ENCODE peak calls at places on chromosomes 4 and X, in five cellular contexts. C is T-helper 17 cell, G is GM23248, Z is endodermal cell, H is mesenchymal stem cell. U is an unnamed sample. For H3K9me3, the result is how much of the 10 kb centered on the place peaks cover.

GRCh38 chrX:37746268-37746931 is 33.5 kb upstream of the CYBB start:
- DNase-seq in C (no peak), G (no peak), Z (no peak), H (peak), U (no peak)

GRCh38 chr4:156983366-156983765 is 11.8 kb upstream of the PDGFC start:
- DNase-seq in C (no peak), G (peak), Z (no peak), H (no peak), U (no peak)

GRCh38 chrX:41718481-41719245 is 5.3 kb upstream of the GPR82 start:
- DNase-seq in C (no peak), G (no peak), Z (peak), H (no peak), U (peak)

GRCh38 chr4:73752424-73752823 is 12.1 kb downstream of the CXCL8 start:
- DNase-seq in C (no peak), G (no peak), Z (no peak), H (no peak), U (no peak)

GRCh38 chrX:17164079-17164478 is 210.9 kb upstream of the NHS start:
- DNase-seq in C (no peak), G (no peak), Z (no peak), H (no peak), U (no peak)

GRCh38 chr4:23838131-23838530 is 51.7 kb downstream of the PPARGC1A start:
- DNase-seq in C (no peak), G (no peak), Z (no peak), H (no peak), U (no peak)

GRCh38 chr4:145186719-145187118 is 6.3 kb upstream of the OTUD4 start:
- DNase-seq in C (no peak), G (no peak), Z (no peak), H (no peak), U (no peak)

GRCh38 chr4:42642136-42642797 is 14.6 kb downstream of the ATP8A1 start:
- DNase-seq in C (no peak), G (no peak), Z (no peak), H (no peak), U (no peak)

GRCh38 chr4:187077749-187078148 is 354.1 kb upstream of the FAT1 start:
- DNase-seq in C (no peak), G (no peak), Z (peak), H (no peak), U (peak)

DNA sequence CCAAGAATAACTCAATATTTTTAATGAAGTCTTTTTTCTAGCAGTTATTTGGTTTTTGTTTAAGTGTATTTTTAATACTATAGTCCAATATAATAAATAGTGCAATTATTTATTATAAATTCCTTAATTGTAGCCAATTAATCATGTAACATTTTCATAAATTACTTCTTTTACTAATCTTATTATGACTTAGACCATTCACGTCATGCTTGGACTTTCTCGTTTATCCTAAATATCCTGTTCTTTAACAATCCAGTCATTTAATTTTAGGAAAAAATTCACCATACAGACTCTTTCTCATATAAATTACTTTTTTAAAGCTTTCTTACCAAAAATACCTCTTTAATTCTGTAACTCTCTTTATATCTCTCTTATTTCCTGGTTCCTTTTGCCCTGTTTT is 350.1 kb downstream of the AR start:
- DNase-seq in C (no peak), G (peak), Z (no peak), H (peak), U (no peak)
- H3K9me3 ChIP-seq in C (under half), G (under half), Z (under half), H (half or more), U (under half)

GRCh38 chrX:154472685-154473632 is 6.1 kb downstream of the LAGE3 start:
- DNase-seq in C (no peak), G (no peak), Z (no peak), H (no peak), U (no peak)

GRCh38 chrX:154476821-154477220 is 2.3 kb downstream of the LAGE3 start:
- DNase-seq in C (no peak), G (peak), Z (no peak), H (no peak), U (no peak)

GRCh38 chrX:154470914-154471568 is 8.0 kb downstream of the LAGE3 start:
- DNase-seq in C (no peak), G (no peak), Z (no peak), H (no peak), U (no peak)

GRCh38 chrX:154471870-154472684 is 7.0 kb downstream of the LAGE3 start:
- DNase-seq in C (no peak), G (no peak), Z (no peak), H (no peak), U (no peak)

GRCh38 chrX:154473683-154474082 is 5.4 kb downstream of the LAGE3 start:
- DNase-seq in C (no peak), G (no peak), Z (no peak), H (no peak), U (no peak)
- H3K9me3 ChIP-seq in C (under half), G (under half), Z (under half), H (under half), U (under half)

GRCh38 chr4:80371046-80371445 is 35.5 kb downstream of the CFAP299 start:
- DNase-seq in C (no peak), G (no peak), Z (no peak), H (no peak), U (no peak)
- H3K9me3 ChIP-seq in C (under half), G (under half), Z (under half), H (under half), U (under half)

DNA sequence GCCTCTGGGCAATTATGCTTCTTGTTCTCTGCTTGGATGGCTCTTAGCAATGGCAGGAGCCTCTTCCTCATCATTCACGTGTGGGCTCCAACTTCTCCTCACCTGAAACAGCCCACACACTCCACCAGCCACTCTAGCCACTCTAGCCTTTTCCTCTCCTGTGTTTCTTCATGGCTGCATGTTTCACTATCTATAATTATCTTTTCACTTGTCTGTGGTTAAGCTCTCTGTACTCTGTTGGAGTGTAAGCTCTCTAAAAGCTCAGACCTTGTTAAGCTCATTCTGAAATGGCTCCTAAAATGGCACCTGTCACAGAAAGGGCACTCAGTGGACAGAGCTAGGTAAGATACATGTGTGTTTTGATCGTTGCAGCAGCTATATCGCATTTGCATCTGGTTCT is 80.0 kb downstream of the SH3KBP1 start:
- DNase-seq in C (no peak), G (no peak), Z (no peak), H (no peak), U (no peak)
- H3K9me3 ChIP-seq in C (under half), G (under half), Z (under half), H (under half), U (under half)

DNA sequence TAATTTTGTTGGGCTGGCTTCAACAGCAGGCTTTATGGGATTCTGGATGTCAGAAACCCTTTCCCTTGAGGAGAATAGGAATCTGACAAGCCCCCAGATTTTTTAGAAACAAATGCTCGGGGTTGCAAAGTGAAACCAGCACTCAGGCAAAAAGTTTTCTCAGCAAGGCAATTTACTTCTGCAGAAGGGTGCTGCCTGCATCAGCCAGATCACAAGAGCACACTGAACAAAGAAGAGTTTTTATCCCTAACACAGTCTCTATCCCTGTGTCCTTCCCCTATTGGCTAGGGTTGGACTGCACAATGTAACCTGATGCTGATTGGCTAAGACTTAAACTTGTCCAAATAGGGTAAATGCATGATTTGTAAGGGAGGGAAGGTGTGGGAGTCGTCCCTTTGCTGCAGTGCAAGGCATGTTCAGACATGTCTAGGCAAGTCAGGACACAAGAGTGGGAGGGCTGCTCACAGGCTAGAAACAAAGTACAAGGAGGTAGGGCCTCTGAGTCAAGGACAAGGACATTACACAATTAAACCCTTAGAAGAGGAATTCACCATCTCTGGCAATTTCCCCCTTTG is 175.8 kb downstream of the CCNG2 start:
- DNase-seq in C (no peak), G (no peak), Z (no peak), H (no peak), U (peak)
- H3K9me3 ChIP-seq in C (under half), G (under half), Z (under half), H (under half), U (under half)

GRCh38 chrX:121851033-121851432 is 803.6 kb downstream of the GLUD2 start:
- DNase-seq in C (no peak), G (peak), Z (no peak), H (no peak), U (no peak)
- H3K9me3 ChIP-seq in C (under half), G (under half), Z (under half), H (under half), U (under half)

DNA sequence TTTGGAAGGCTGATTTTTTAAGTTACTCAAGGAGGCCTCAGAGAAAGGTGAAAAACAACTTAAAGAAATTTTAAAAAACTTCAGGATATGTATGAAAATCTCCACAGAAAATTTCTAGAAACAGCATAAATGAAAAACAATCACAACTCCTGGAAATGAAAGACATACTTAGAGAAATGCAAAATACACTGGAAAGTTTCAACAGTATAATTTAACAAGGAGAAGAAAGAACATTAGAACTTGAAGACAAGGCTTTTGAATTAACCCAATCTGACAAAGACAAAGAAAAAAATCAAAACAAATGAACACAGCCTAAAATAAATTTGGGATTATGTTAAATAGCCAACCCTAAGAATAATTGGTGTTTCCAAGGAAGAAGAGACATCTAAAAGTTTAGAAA is 300.5 kb downstream of the ANTXR2 start:
- DNase-seq in C (no peak), G (no peak), Z (no peak), H (no peak), U (no peak)
- H3K9me3 ChIP-seq in C (under half), G (under half), Z (half or more), H (half or more), U (under half)

GRCh38 chr4:126740687-126741086 is 892.1 kb upstream of the INTU start:
- DNase-seq in C (no peak), G (no peak), Z (no peak), H (no peak), U (no peak)
- H3K9me3 ChIP-seq in C (under half), G (under half), Z (under half), H (under half), U (under half)

U was measured in HAP-1.